ENCODE peak calls at places on chromosomes 12 and 14, in eight cellular contexts. L is fibroblast of lung, M is astrocyte, C is A673, W is DND-41, A is neural progenitor cell, T is hepatocyte, J is endothelial cell of umbilical vein. G is an unnamed sample.

GRCh38 chr12:76781321-76781720 is 17.4 kb downstream of the ZDHHC17 start:
- DNase-seq in T (no peak), A (no peak), L (no peak), W (no peak), J (no peak), C (no peak), M (no peak), G (no peak)

GRCh38 chr12:130280226-130280625 is 57.5 kb upstream of the PIWIL1 start:
- DNase-seq in W (peak), L (no peak), M (no peak), T (no peak), C (no peak), J (no peak), A (no peak), G (no peak)

GRCh38 chr14:57998731-57999130 is 132.8 kb upstream of the SLC35F4 start:
- DNase-seq in T (no peak), C (peak), L (no peak), M (no peak), A (no peak), J (no peak), W (no peak), G (no peak)

GRCh38 chr12:122097641-122098364 is 19.2 kb downstream of the MLXIP start:
- DNase-seq in J (peak), L (peak), A (no peak), T (peak), C (no peak), W (no peak), M (peak), G (no peak)

GRCh38 chr12:56808954-56809353 is 45.8 kb downstream of the HSD17B6 start:
- DNase-seq in A (no peak), L (no peak), M (no peak), T (no peak), C (no peak), W (no peak), J (no peak), G (no peak)

GRCh38 chr14:90626550-90626949 is 189.7 kb downstream of the TTC7B start:
- DNase-seq in W (no peak), J (no peak), C (no peak), T (no peak), A (no peak), L (peak), M (no peak), G (no peak)

GRCh38 chr12:92717202-92717601 is 14.4 kb downstream of the PLEKHG7 start:
- DNase-seq in L (peak), W (no peak), J (peak), T (no peak), M (peak), C (peak), A (peak), G (peak)

GRCh38 chr14:93956514-93957332 is 19.6 kb downstream of the ASB2 start:
- DNase-seq in L (no peak), C (no peak), W (no peak), A (no peak), J (no peak), M (no peak), T (no peak), G (no peak)

GRCh38 chr12:124565071-124565491 is 2.3 kb downstream of the NCOR2 start:
- DNase-seq in W (no peak), T (no peak), L (peak), M (no peak), A (peak), J (no peak), C (peak), G (no peak)

GRCh38 chr14:99718031-99718810 is 34.1 kb downstream of the CYP46A1 start:
- DNase-seq in J (no peak), C (peak), T (peak), M (no peak), A (peak), L (no peak), W (peak), G (no peak)

GRCh38 chr14:86858043-86858442 is 1134.9 kb downstream of the GALC start:
- DNase-seq in J (no peak), L (peak), C (peak), M (peak), W (no peak), T (no peak), A (no peak), G (no peak)

GRCh38 chr12:116969615-116970575 is 59.1 kb downstream of the FBXW8 start:
- DNase-seq in L (peak), C (no peak), M (peak), A (peak), T (no peak), J (no peak), W (no peak), G (no peak)

GRCh38 chr14:105993814-105994213 is 467.4 kb downstream of the TMEM121 start:
- DNase-seq in T (no peak), C (no peak), W (no peak), M (no peak), J (no peak), L (no peak), A (no peak), G (no peak)

GRCh38 chr12:111598637-111599458 is at the start of gene ATXN2:
- DNase-seq in L (no peak), M (no peak), J (peak), T (peak), A (peak), W (no peak), C (peak), G (no peak)

GRCh38 chr12:117318591-117318990 is 42.8 kb downstream of the NOS1 start:
- DNase-seq in J (no peak), A (no peak), L (no peak), T (no peak), C (no peak), M (no peak), W (no peak), G (no peak)

GRCh38 chr14:68749487-68750475 is 43.1 kb downstream of the ZFP36L1 start:
- DNase-seq in C (peak), J (no peak), T (peak), L (peak), W (no peak), A (no peak), M (peak), G (no peak)

GRCh38 chr12:49627752-49628360 is 4.5 kb downstream of the PRPF40B start:
- DNase-seq in T (no peak), W (no peak), A (no peak), J (peak), M (peak), L (peak), C (peak), G (peak)

GRCh38 chr12:53966385-53967133 is 6.4 kb upstream of the HOXC11 start:
- DNase-seq in W (no peak), L (no peak), A (no peak), T (no peak), J (no peak), M (no peak), C (no peak), G (no peak)
- TF ChIP-seq EZH2 in W (no peak), L (peak), A (peak), T (peak), J (peak), M (peak), C (no peak), G (no peak)

GRCh38 chr14:23357261-23357660 is 4.6 kb upstream of the SLC22A17 start:
- DNase-seq in C (no peak), L (no peak), J (no peak), M (no peak), W (no peak), T (no peak), A (no peak), G (no peak)

GRCh38 chr14:23358042-23358441 is 5.4 kb upstream of the SLC22A17 start:
- DNase-seq in M (no peak), C (no peak), A (no peak), L (no peak), J (no peak), T (no peak), W (no peak), G (no peak)

GRCh38 chr14:23359167-23359626 is 5.8 kb downstream of the EFS start:
- DNase-seq in J (no peak), M (no peak), C (no peak), L (no peak), W (no peak), T (no peak), A (no peak), G (no peak)

GRCh38 chr14:23359722-23360447 is 5.1 kb downstream of the EFS start:
- DNase-seq in M (no peak), J (no peak), C (no peak), L (no peak), A (no peak), W (no peak), T (no peak), G (no peak)

GRCh38 chr14:23358553-23359166 is 6.0 kb upstream of the SLC22A17 start:
- DNase-seq in J (no peak), W (no peak), M (no peak), L (no peak), A (no peak), C (no peak), T (no peak), G (no peak)
- TF ChIP-seq EZH2 in J (no peak), W (no peak), M (no peak), L (no peak), A (no peak), C (no peak), T (no peak), G (no peak)

GRCh38 chr14:52553671-52554575 is 1.3 kb downstream of the GPR137C start:
- DNase-seq in C (peak), W (peak), T (peak), J (peak), L (peak), M (peak), A (peak), G (peak)
- TF ChIP-seq EZH2 in C (no peak), W (no peak), T (no peak), J (no peak), L (no peak), M (no peak), A (no peak), G (no peak)

DNA sequence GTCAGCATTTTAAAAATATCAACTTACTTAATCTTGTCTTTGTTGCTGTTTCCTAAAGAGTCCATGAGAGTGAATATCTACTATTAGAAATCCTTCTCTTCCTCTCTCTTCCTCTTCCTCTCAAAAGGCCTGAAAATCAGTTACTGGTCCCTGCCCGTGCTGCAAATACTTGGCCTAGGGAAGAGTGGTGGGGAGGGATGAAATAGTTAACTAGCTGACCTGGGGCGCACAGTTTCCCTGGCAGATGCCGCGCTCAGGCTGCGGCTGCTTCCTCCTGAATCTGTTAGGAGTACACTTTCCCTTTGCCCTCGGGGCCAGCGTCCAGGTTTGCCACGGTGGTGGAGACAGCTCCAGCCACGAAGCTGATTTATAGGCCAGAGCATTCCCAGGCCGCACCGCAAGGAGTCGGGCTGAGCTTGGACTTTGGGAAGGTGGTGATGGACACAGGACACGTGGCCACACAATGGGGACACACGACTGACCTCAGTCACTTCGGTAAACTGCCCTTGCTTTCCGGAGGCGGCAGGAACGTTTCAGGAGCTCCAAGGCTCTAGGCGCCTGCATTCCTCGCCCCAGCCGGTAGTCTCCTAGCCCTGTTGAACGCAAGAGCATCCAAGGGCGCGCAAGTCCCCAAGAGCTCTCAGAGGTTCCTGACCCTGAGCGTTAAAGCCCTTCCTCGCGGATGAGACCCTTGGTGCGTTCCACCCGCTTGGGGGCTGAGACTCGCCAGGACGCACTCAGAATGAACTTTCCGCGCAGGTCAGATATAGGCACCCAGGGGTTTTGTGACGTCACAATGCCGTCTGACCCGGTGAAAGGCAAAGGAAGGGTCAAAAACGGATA is 7.1 kb upstream of the ASCL1 start:
- DNase-seq in M (no peak), J (no peak), A (peak), T (peak), L (no peak), C (no peak), W (no peak), G (no peak)
- TF ChIP-seq EZH2 in M (no peak), J (peak), A (peak), T (peak), L (no peak), C (no peak), W (no peak), G (peak)

DNA sequence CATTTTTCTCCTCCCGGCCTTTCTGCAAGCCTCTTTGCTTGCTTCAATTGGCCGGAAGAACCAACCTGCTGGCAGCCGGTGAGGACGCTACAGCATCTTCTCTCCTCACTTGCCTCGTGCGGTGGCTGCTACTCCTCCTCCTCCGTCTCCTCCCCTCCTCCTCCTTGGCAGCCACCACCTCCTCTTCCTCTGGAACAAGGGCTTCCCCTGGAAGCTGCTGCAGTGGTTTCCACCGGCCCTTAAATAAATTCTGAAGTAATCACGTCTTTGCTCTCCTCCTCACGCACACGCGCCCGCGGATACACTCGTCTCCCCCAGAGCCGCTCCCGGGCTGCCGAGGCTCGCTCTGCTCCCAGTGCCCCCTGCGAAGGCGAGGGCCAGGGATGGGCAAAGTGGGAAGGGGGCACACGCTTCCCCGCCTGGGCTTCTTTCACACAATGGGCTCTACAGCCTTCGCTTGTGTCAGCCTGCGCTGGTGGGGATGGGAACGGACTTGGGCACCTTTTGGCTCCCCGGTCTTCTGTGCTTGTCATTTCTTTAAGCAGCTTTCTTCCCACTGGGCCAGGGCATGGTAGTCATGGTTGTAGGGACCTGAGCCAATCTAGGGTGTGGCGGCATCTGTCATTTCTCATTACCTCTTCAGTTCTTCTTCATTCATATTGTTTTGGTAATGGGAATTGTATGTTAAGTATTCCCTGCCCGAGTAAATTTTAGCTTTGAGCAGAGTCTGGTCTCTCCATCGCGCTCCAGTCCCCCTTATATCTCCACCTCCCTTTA is at the start of gene PPFIA2:
- DNase-seq in M (peak), A (peak), W (no peak), J (no peak), T (peak), C (peak), L (peak), G (no peak)
- TF ChIP-seq EZH2 in M (no peak), A (no peak), W (no peak), J (no peak), T (no peak), C (no peak), L (no peak), G (no peak)

DNA sequence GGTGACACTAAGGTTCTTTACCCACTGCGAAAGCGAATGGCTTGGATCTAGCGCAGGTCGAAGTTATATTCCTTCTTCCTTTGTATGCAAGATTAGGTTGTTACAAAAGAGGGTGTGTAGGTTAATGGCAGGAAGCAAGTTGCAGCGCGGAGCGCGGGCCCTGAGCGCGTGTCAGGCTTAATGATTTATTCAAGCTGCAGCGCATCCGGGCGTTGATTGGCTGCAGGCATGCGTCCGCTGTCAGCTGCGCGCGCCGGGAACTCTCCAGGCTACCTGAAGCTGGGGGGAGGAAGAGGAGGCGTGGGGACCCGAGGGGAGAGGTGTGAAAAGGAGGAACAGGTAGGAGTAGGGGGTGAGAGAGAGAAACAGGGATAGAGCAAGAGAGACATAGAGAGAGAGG is 7.4 kb downstream of the ASCL1 start:
- DNase-seq in J (no peak), A (peak), C (no peak), T (peak), W (no peak), M (no peak), L (no peak), G (no peak)
- TF ChIP-seq EZH2 in J (no peak), A (peak), C (peak), T (peak), W (no peak), M (no peak), L (no peak), G (no peak)

G was measured in mammary epithelial cell.